ENCODE peak calls at places on chromosomes 3 and 15, in nine cellular contexts. One of them, this sample, is unnamed.
A peak's percentile ranks its signal among the peaks of the same experiment; 100 is the strongest.

GRCh38 chr15:92079047-92079446 is 225.5 kb downstream of the SLCO3A1 start:
- DNase-seq in substantia nigra: no peak
- DNase-seq in AG20443: no peak
- DNase-seq in GOT3: no peak
- DNase-seq in NCI-H345: no peak
- DNase-seq in NCI-H226: no peak
- DNase-seq in NCI-H1694: no peak
- DNase-seq in activated naive CD4-positive, alpha-beta T cell treated with anti-CD3 and anti-CD28 coated beads for 36 hours: peak; percentile 49
- DNase-seq in stimulated activated CD8-positive, alpha-beta memory T cell treated with anti-CD3 and anti-CD28 coated beads, Interleukin-7, amount 100 ng/mL, for 48 hours: no peak
- DNase-seq in this sample: no peak

GRCh38 chr3:14829811-14830210 is 11.0 kb downstream of the FGD5 start:
- DNase-seq in NCI-H226: no peak
- DNase-seq in NCI-H1694: no peak
- DNase-seq in NCI-H345: no peak
- DNase-seq in activated naive CD4-positive, alpha-beta T cell treated with anti-CD3 and anti-CD28 coated beads for 36 hours: no peak
- DNase-seq in AG20443: no peak
- DNase-seq in GOT3: no peak
- DNase-seq in stimulated activated CD8-positive, alpha-beta memory T cell treated with anti-CD3 and anti-CD28 coated beads, Interleukin-7, amount 100 ng/mL, for 48 hours: no peak
- DNase-seq in substantia nigra: no peak
- DNase-seq in this sample: no peak

GRCh38 chr3:50238549-50239026 is 2.6 kb downstream of the GNAI2 start:
- DNase-seq in NCI-H226: no peak
- DNase-seq in AG20443: peak; percentile 77
- DNase-seq in NCI-H345: peak; percentile 9
- DNase-seq in NCI-H1694: no peak
- DNase-seq in substantia nigra: peak; percentile 53
- DNase-seq in GOT3: no peak
- DNase-seq in activated naive CD4-positive, alpha-beta T cell treated with anti-CD3 and anti-CD28 coated beads for 36 hours: peak; percentile 19
- DNase-seq in stimulated activated CD8-positive, alpha-beta memory T cell treated with anti-CD3 and anti-CD28 coated beads, Interleukin-7, amount 100 ng/mL, for 48 hours: no peak
- DNase-seq in this sample: no peak

GRCh38 chr3:58120075-58120812 is 90.5 kb downstream of the DNASE1L3 start:
- DNase-seq in AG20443: no peak
- DNase-seq in stimulated activated CD8-positive, alpha-beta memory T cell treated with anti-CD3 and anti-CD28 coated beads, Interleukin-7, amount 100 ng/mL, for 48 hours: no peak
- DNase-seq in NCI-H345: no peak
- DNase-seq in NCI-H226: no peak
- DNase-seq in GOT3: no peak
- DNase-seq in activated naive CD4-positive, alpha-beta T cell treated with anti-CD3 and anti-CD28 coated beads for 36 hours: no peak
- DNase-seq in NCI-H1694: no peak
- DNase-seq in substantia nigra: no peak
- DNase-seq in this sample: no peak

GRCh38 chr15:58346361-58346760 is 85.4 kb upstream of the LIPC start:
- DNase-seq in activated naive CD4-positive, alpha-beta T cell treated with anti-CD3 and anti-CD28 coated beads for 36 hours: no peak
- DNase-seq in GOT3: no peak
- DNase-seq in substantia nigra: no peak
- DNase-seq in stimulated activated CD8-positive, alpha-beta memory T cell treated with anti-CD3 and anti-CD28 coated beads, Interleukin-7, amount 100 ng/mL, for 48 hours: no peak
- DNase-seq in NCI-H345: no peak
- DNase-seq in NCI-H226: peak; percentile 94
- DNase-seq in AG20443: peak; percentile 82
- DNase-seq in NCI-H1694: no peak
- DNase-seq in this sample: no peak

GRCh38 chr3:85678713-85679112 is 719.9 kb downstream of the CADM2 start:
- DNase-seq in stimulated activated CD8-positive, alpha-beta memory T cell treated with anti-CD3 and anti-CD28 coated beads, Interleukin-7, amount 100 ng/mL, for 48 hours: no peak
- DNase-seq in AG20443: no peak
- DNase-seq in GOT3: no peak
- DNase-seq in NCI-H226: no peak
- DNase-seq in NCI-H1694: no peak
- DNase-seq in activated naive CD4-positive, alpha-beta T cell treated with anti-CD3 and anti-CD28 coated beads for 36 hours: no peak
- DNase-seq in NCI-H345: no peak
- DNase-seq in substantia nigra: no peak
- DNase-seq in this sample: no peak

GRCh38 chr3:30770387-30770786 is 124.1 kb downstream of the GADL1 start:
- DNase-seq in AG20443: peak; percentile 94
- DNase-seq in activated naive CD4-positive, alpha-beta T cell treated with anti-CD3 and anti-CD28 coated beads for 36 hours: no peak
- DNase-seq in NCI-H1694: no peak
- DNase-seq in NCI-H345: no peak
- DNase-seq in GOT3: no peak
- DNase-seq in stimulated activated CD8-positive, alpha-beta memory T cell treated with anti-CD3 and anti-CD28 coated beads, Interleukin-7, amount 100 ng/mL, for 48 hours: no peak
- DNase-seq in NCI-H226: peak; percentile 63
- DNase-seq in substantia nigra: no peak
- DNase-seq in this sample: no peak

GRCh38 chr3:42229942-42230688 is 35.9 kb downstream of the CCK start:
- DNase-seq in NCI-H1694: no peak
- DNase-seq in AG20443: peak; percentile 79
- DNase-seq in GOT3: no peak
- DNase-seq in stimulated activated CD8-positive, alpha-beta memory T cell treated with anti-CD3 and anti-CD28 coated beads, Interleukin-7, amount 100 ng/mL, for 48 hours: no peak
- DNase-seq in substantia nigra: no peak
- DNase-seq in NCI-H345: peak; percentile 9
- DNase-seq in activated naive CD4-positive, alpha-beta T cell treated with anti-CD3 and anti-CD28 coated beads for 36 hours: no peak
- DNase-seq in NCI-H226: peak; percentile 16
- DNase-seq in this sample: no peak

GRCh38 chr15:100809587-100809986 is 70.0 kb upstream of the ALDH1A3 start:
- DNase-seq in activated naive CD4-positive, alpha-beta T cell treated with anti-CD3 and anti-CD28 coated beads for 36 hours: no peak
- DNase-seq in stimulated activated CD8-positive, alpha-beta memory T cell treated with anti-CD3 and anti-CD28 coated beads, Interleukin-7, amount 100 ng/mL, for 48 hours: no peak
- DNase-seq in AG20443: no peak
- DNase-seq in NCI-H345: no peak
- DNase-seq in NCI-H1694: no peak
- DNase-seq in GOT3: no peak
- DNase-seq in NCI-H226: peak; percentile 76
- DNase-seq in substantia nigra: no peak
- DNase-seq in this sample: no peak

GRCh38 chr3:72161870-72162617 is 377.1 kb upstream of the PROK2 start:
- DNase-seq in NCI-H345: peak; percentile 61
- DNase-seq in AG20443: peak; percentile 16
- DNase-seq in substantia nigra: no peak
- DNase-seq in stimulated activated CD8-positive, alpha-beta memory T cell treated with anti-CD3 and anti-CD28 coated beads, Interleukin-7, amount 100 ng/mL, for 48 hours: no peak
- DNase-seq in NCI-H1694: no peak
- DNase-seq in activated naive CD4-positive, alpha-beta T cell treated with anti-CD3 and anti-CD28 coated beads for 36 hours: no peak
- DNase-seq in GOT3: no peak
- DNase-seq in NCI-H226: peak; percentile 44
- DNase-seq in this sample: no peak

GRCh38 chr15:96043586-96044171 is 286.8 kb upstream of the NR2F2 start:
- DNase-seq in stimulated activated CD8-positive, alpha-beta memory T cell treated with anti-CD3 and anti-CD28 coated beads, Interleukin-7, amount 100 ng/mL, for 48 hours: no peak
- DNase-seq in AG20443: no peak
- DNase-seq in NCI-H226: no peak
- DNase-seq in NCI-H1694: no peak
- DNase-seq in substantia nigra: no peak
- DNase-seq in GOT3: no peak
- DNase-seq in activated naive CD4-positive, alpha-beta T cell treated with anti-CD3 and anti-CD28 coated beads for 36 hours: no peak
- DNase-seq in NCI-H345: no peak
- DNase-seq in this sample: no peak

GRCh38 chr3:64161481-64161952 is 63.7 kb downstream of the PRICKLE2 start:
- DNase-seq in GOT3: no peak
- DNase-seq in stimulated activated CD8-positive, alpha-beta memory T cell treated with anti-CD3 and anti-CD28 coated beads, Interleukin-7, amount 100 ng/mL, for 48 hours: no peak
- DNase-seq in AG20443: no peak
- DNase-seq in activated naive CD4-positive, alpha-beta T cell treated with anti-CD3 and anti-CD28 coated beads for 36 hours: no peak
- DNase-seq in substantia nigra: no peak
- DNase-seq in NCI-H1694: no peak
- DNase-seq in NCI-H345: no peak
- DNase-seq in NCI-H226: no peak
- DNase-seq in this sample: no peak

GRCh38 chr15:58981808-58982475 is 5.5 kb upstream of the RNF111 start:
- DNase-seq in NCI-H226: no peak
- DNase-seq in activated naive CD4-positive, alpha-beta T cell treated with anti-CD3 and anti-CD28 coated beads for 36 hours: no peak
- DNase-seq in NCI-H345: no peak
- DNase-seq in NCI-H1694: no peak
- DNase-seq in stimulated activated CD8-positive, alpha-beta memory T cell treated with anti-CD3 and anti-CD28 coated beads, Interleukin-7, amount 100 ng/mL, for 48 hours: no peak
- DNase-seq in AG20443: no peak
- DNase-seq in GOT3: no peak
- DNase-seq in substantia nigra: no peak
- DNase-seq in this sample: no peak

GRCh38 chr15:57284535-57284934 is 91.8 kb upstream of the CGNL1 start:
- DNase-seq in GOT3: no peak
- DNase-seq in stimulated activated CD8-positive, alpha-beta memory T cell treated with anti-CD3 and anti-CD28 coated beads, Interleukin-7, amount 100 ng/mL, for 48 hours: no peak
- DNase-seq in AG20443: no peak
- DNase-seq in NCI-H226: no peak
- DNase-seq in NCI-H1694: no peak
- DNase-seq in NCI-H345: no peak
- DNase-seq in activated naive CD4-positive, alpha-beta T cell treated with anti-CD3 and anti-CD28 coated beads for 36 hours: no peak
- DNase-seq in substantia nigra: no peak
- DNase-seq in this sample: no peak

GRCh38 chr3:29324180-29324651 is 43.3 kb downstream of the RBMS3 start:
- DNase-seq in NCI-H345: no peak
- DNase-seq in AG20443: peak; percentile 69
- DNase-seq in NCI-H226: no peak
- DNase-seq in activated naive CD4-positive, alpha-beta T cell treated with anti-CD3 and anti-CD28 coated beads for 36 hours: no peak
- DNase-seq in GOT3: no peak
- DNase-seq in stimulated activated CD8-positive, alpha-beta memory T cell treated with anti-CD3 and anti-CD28 coated beads, Interleukin-7, amount 100 ng/mL, for 48 hours: no peak
- DNase-seq in substantia nigra: no peak
- DNase-seq in NCI-H1694: no peak
- DNase-seq in this sample: no peak

GRCh38 chr3:134018406-134018805 is 11.3 kb downstream of the SLCO2A1 start:
- DNase-seq in AG20443: no peak
- DNase-seq in NCI-H345: no peak
- DNase-seq in NCI-H226: peak; percentile 16
- DNase-seq in NCI-H1694: no peak
- DNase-seq in GOT3: no peak
- DNase-seq in substantia nigra: no peak
- DNase-seq in stimulated activated CD8-positive, alpha-beta memory T cell treated with anti-CD3 and anti-CD28 coated beads, Interleukin-7, amount 100 ng/mL, for 48 hours: no peak
- DNase-seq in activated naive CD4-positive, alpha-beta T cell treated with anti-CD3 and anti-CD28 coated beads for 36 hours: no peak
- DNase-seq in this sample: no peak

GRCh38 chr3:177646749-177647148 is 449.5 kb upstream of the TBL1XR1 start:
- DNase-seq in NCI-H1694: no peak
- DNase-seq in GOT3: no peak
- DNase-seq in AG20443: no peak
- DNase-seq in NCI-H226: no peak
- DNase-seq in stimulated activated CD8-positive, alpha-beta memory T cell treated with anti-CD3 and anti-CD28 coated beads, Interleukin-7, amount 100 ng/mL, for 48 hours: no peak
- DNase-seq in NCI-H345: no peak
- DNase-seq in activated naive CD4-positive, alpha-beta T cell treated with anti-CD3 and anti-CD28 coated beads for 36 hours: peak; percentile 48
- DNase-seq in substantia nigra: no peak
- DNase-seq in this sample: no peak

GRCh38 chr15:61935493-61935892 is 124.8 kb downstream of the VPS13C start:
- DNase-seq in AG20443: no peak
- DNase-seq in substantia nigra: no peak
- DNase-seq in NCI-H226: peak; percentile 19
- DNase-seq in NCI-H345: no peak
- DNase-seq in activated naive CD4-positive, alpha-beta T cell treated with anti-CD3 and anti-CD28 coated beads for 36 hours: no peak
- DNase-seq in NCI-H1694: no peak
- DNase-seq in stimulated activated CD8-positive, alpha-beta memory T cell treated with anti-CD3 and anti-CD28 coated beads, Interleukin-7, amount 100 ng/mL, for 48 hours: no peak
- DNase-seq in GOT3: no peak
- DNase-seq in this sample: no peak

GRCh38 chr3:148884261-148884660 is 19.2 kb downstream of the CPA3 start:
- DNase-seq in GOT3: no peak
- DNase-seq in stimulated activated CD8-positive, alpha-beta memory T cell treated with anti-CD3 and anti-CD28 coated beads, Interleukin-7, amount 100 ng/mL, for 48 hours: no peak
- DNase-seq in NCI-H1694: no peak
- DNase-seq in activated naive CD4-positive, alpha-beta T cell treated with anti-CD3 and anti-CD28 coated beads for 36 hours: no peak
- DNase-seq in NCI-H226: no peak
- DNase-seq in AG20443: no peak
- DNase-seq in substantia nigra: no peak
- DNase-seq in NCI-H345: no peak
- DNase-seq in this sample: no peak

GRCh38 chr3:187827723-187828122 is 82.5 kb upstream of the BCL6 start:
- DNase-seq in substantia nigra: no peak
- DNase-seq in AG20443: no peak
- DNase-seq in stimulated activated CD8-positive, alpha-beta memory T cell treated with anti-CD3 and anti-CD28 coated beads, Interleukin-7, amount 100 ng/mL, for 48 hours: no peak
- DNase-seq in activated naive CD4-positive, alpha-beta T cell treated with anti-CD3 and anti-CD28 coated beads for 36 hours: no peak
- DNase-seq in GOT3: no peak
- DNase-seq in NCI-H226: no peak
- DNase-seq in NCI-H345: no peak
- DNase-seq in NCI-H1694: no peak
- DNase-seq in this sample: no peak

GRCh38 chr3:13134166-13134878 is 61.1 kb upstream of the IQSEC1 start:
- DNase-seq in NCI-H1694: no peak
- DNase-seq in AG20443: no peak
- DNase-seq in activated naive CD4-positive, alpha-beta T cell treated with anti-CD3 and anti-CD28 coated beads for 36 hours: no peak
- DNase-seq in GOT3: no peak
- DNase-seq in NCI-H226: no peak
- DNase-seq in stimulated activated CD8-positive, alpha-beta memory T cell treated with anti-CD3 and anti-CD28 coated beads, Interleukin-7, amount 100 ng/mL, for 48 hours: no peak
- DNase-seq in substantia nigra: no peak
- DNase-seq in NCI-H345: no peak
- DNase-seq in this sample: no peak

GRCh38 chr3:49972656-49973055 is 32.7 kb downstream of the RBM6 start:
- DNase-seq in NCI-H1694: no peak
- DNase-seq in NCI-H345: no peak
- DNase-seq in substantia nigra: no peak
- DNase-seq in NCI-H226: no peak
- DNase-seq in AG20443: no peak
- DNase-seq in stimulated activated CD8-positive, alpha-beta memory T cell treated with anti-CD3 and anti-CD28 coated beads, Interleukin-7, amount 100 ng/mL, for 48 hours: no peak
- DNase-seq in activated naive CD4-positive, alpha-beta T cell treated with anti-CD3 and anti-CD28 coated beads for 36 hours: no peak
- DNase-seq in GOT3: no peak
- DNase-seq in this sample: no peak

GRCh38 chr3:124607163-124607562 is 123.1 kb upstream of the UMPS start:
- DNase-seq in GOT3: no peak
- DNase-seq in NCI-H226: peak; percentile 15
- DNase-seq in activated naive CD4-positive, alpha-beta T cell treated with anti-CD3 and anti-CD28 coated beads for 36 hours: no peak
- DNase-seq in substantia nigra: no peak
- DNase-seq in NCI-H1694: no peak
- DNase-seq in NCI-H345: no peak
- DNase-seq in stimulated activated CD8-positive, alpha-beta memory T cell treated with anti-CD3 and anti-CD28 coated beads, Interleukin-7, amount 100 ng/mL, for 48 hours: no peak
- DNase-seq in AG20443: peak; percentile 19
- DNase-seq in this sample: no peak

GRCh38 chr3:64368163-64369025 is 143.1 kb upstream of the PRICKLE2 start:
- DNase-seq in AG20443: peak; percentile 38
- DNase-seq in substantia nigra: no peak
- DNase-seq in NCI-H1694: no peak
- DNase-seq in stimulated activated CD8-positive, alpha-beta memory T cell treated with anti-CD3 and anti-CD28 coated beads, Interleukin-7, amount 100 ng/mL, for 48 hours: no peak
- DNase-seq in NCI-H345: no peak
- DNase-seq in activated naive CD4-positive, alpha-beta T cell treated with anti-CD3 and anti-CD28 coated beads for 36 hours: no peak
- DNase-seq in GOT3: no peak
- DNase-seq in NCI-H226: no peak
- DNase-seq in this sample: no peak

GRCh38 chr3:17411157-17411877 is 331.1 kb downstream of the TBC1D5 start:
- DNase-seq in substantia nigra: no peak
- DNase-seq in NCI-H226: no peak
- DNase-seq in NCI-H1694: no peak
- DNase-seq in GOT3: no peak
- DNase-seq in NCI-H345: no peak
- DNase-seq in AG20443: no peak
- DNase-seq in activated naive CD4-positive, alpha-beta T cell treated with anti-CD3 and anti-CD28 coated beads for 36 hours: no peak
- DNase-seq in stimulated activated CD8-positive, alpha-beta memory T cell treated with anti-CD3 and anti-CD28 coated beads, Interleukin-7, amount 100 ng/mL, for 48 hours: no peak
- DNase-seq in this sample: no peak